ENCODE peak calls at places on chromosome 4, in five cellular contexts. One of them, this sample, is unnamed.

GRCh38 chr4:41296995-41297394 is 40.3 kb downstream of the UCHL1 start:
- DNase-seq in osteocyte: no peak
- DNase-seq in HEK293T: no peak
- DNase-seq in IMR-90: no peak
- DNase-seq in choroid plexus epithelial cell: no peak
- DNase-seq in this sample: no peak

GRCh38 chr4:170391066-170391754 is 301.5 kb upstream of the AADAT start:
- DNase-seq in osteocyte: no peak
- DNase-seq in HEK293T: no peak
- DNase-seq in IMR-90: peak
- DNase-seq in choroid plexus epithelial cell: peak
- DNase-seq in this sample: no peak

GRCh38 chr4:178293601-178294000 is 851.4 kb upstream of the AGA start:
- DNase-seq in osteocyte: no peak
- DNase-seq in HEK293T: no peak
- DNase-seq in IMR-90: no peak
- DNase-seq in choroid plexus epithelial cell: no peak
- DNase-seq in this sample: no peak

GRCh38 chr4:17232575-17233253 is 279.2 kb downstream of the QDPR start:
- DNase-seq in osteocyte: no peak
- DNase-seq in HEK293T: no peak
- DNase-seq in IMR-90: peak
- DNase-seq in choroid plexus epithelial cell: peak
- DNase-seq in this sample: no peak

GRCh38 chr4:53484911-53485459 is 106.3 kb downstream of the LNX1 start:
- DNase-seq in osteocyte: no peak
- DNase-seq in HEK293T: no peak
- DNase-seq in IMR-90: no peak
- DNase-seq in choroid plexus epithelial cell: no peak
- DNase-seq in this sample: no peak

GRCh38 chr4:113969935-113970334 is 9.5 kb downstream of the ARSJ start:
- DNase-seq in osteocyte: no peak
- DNase-seq in HEK293T: no peak
- DNase-seq in IMR-90: no peak
- DNase-seq in choroid plexus epithelial cell: no peak
- DNase-seq in this sample: no peak

GRCh38 chr4:142883433-142883832 is 37.3 kb upstream of the INPP4B start:
- DNase-seq in osteocyte: no peak
- DNase-seq in HEK293T: no peak
- DNase-seq in IMR-90: peak
- DNase-seq in choroid plexus epithelial cell: peak
- DNase-seq in this sample: no peak

GRCh38 chr4:152374606-152375285 is 161.1 kb downstream of the FBXW7 start:
- DNase-seq in osteocyte: no peak
- DNase-seq in HEK293T: no peak
- DNase-seq in IMR-90: peak
- DNase-seq in choroid plexus epithelial cell: no peak
- DNase-seq in this sample: no peak

GRCh38 chr4:132056466-132056865 is 1092.6 kb upstream of the PCDH10 start:
- DNase-seq in osteocyte: no peak
- DNase-seq in HEK293T: no peak
- DNase-seq in IMR-90: peak
- DNase-seq in choroid plexus epithelial cell: peak
- DNase-seq in this sample: no peak

GRCh38 chr4:67152976-67153375 is 392.3 kb downstream of the CENPC start:
- DNase-seq in osteocyte: no peak
- DNase-seq in HEK293T: no peak
- DNase-seq in IMR-90: no peak
- DNase-seq in choroid plexus epithelial cell: no peak
- DNase-seq in this sample: no peak

GRCh38 chr4:15577508-15577907 is 77.6 kb downstream of the FBXL5 start:
- DNase-seq in osteocyte: no peak
- DNase-seq in HEK293T: no peak
- DNase-seq in IMR-90: peak
- DNase-seq in choroid plexus epithelial cell: peak
- DNase-seq in this sample: no peak

This sample was measured in stimulated activated naive B cell treated with anti-CD40 and anti-IgM and Interleukin-4, amounts not matched to agents 10 μg/mL and 1 μg/mL and 100 μg/mL, for 72 hours.